ENCODE peak calls at places on chromosome 18, in five cellular contexts. A is Right ventricle myocardium superior; Q is pancreas; B is PC-3; T is activated T-cell treated with anti-CD3 and anti-CD28 coated beads, Interleukin-2, amount 50 U/mL, for 4 hours. H is an unnamed sample.

GRCh38 chr18:2657788-2658458 is 2.4 kb downstream of the SMCHD1 start:
- ATAC-seq in A (no peak), Q (peak), B (peak), T (no peak), H (no peak)

GRCh38 chr18:11994346-11994707 is 13.0 kb downstream of the IMPA2 start:
- ATAC-seq in A (peak), Q (peak), B (peak), T (no peak), H (peak)

GRCh38 chr18:21996261-21996892 is 173.0 kb upstream of the GATA6 start:
- ATAC-seq in A (no peak), Q (peak), B (no peak), T (no peak), H (peak)

GRCh38 chr18:59929621-59930295 is 30.0 kb downstream of the PMAIP1 start:
- ATAC-seq in A (no peak), Q (no peak), B (no peak), T (no peak), H (no peak)

GRCh38 chr18:33460681-33461080 is 20.2 kb upstream of the CCDC178 start:
- ATAC-seq in A (no peak), Q (no peak), B (no peak), T (no peak), H (no peak)

GRCh38 chr18:62625019-62625418 is 90.3 kb upstream of the PHLPP1 start:
- ATAC-seq in A (peak), Q (no peak), B (peak), T (no peak), H (no peak)

GRCh38 chr18:63186934-63187574 is 132.5 kb downstream of the BCL2 start:
- ATAC-seq in A (peak), Q (peak), B (no peak), T (no peak), H (peak)

GRCh38 chr18:6881034-6881800 is 151.7 kb downstream of the ARHGAP28 start:
- ATAC-seq in A (peak), Q (no peak), B (no peak), T (no peak), H (peak)

GRCh38 chr18:69943021-69943420 is 4.7 kb downstream of the CD226 start:
- ATAC-seq in A (no peak), Q (no peak), B (no peak), T (peak), H (no peak)

GRCh38 chr18:79011300-79011870 is 31.8 kb downstream of the SALL3 start:
- ATAC-seq in A (no peak), Q (no peak), B (peak), T (peak), H (no peak)

GRCh38 chr18:44342946-44343345 is 337.7 kb upstream of the SETBP1 start:
- ATAC-seq in A (no peak), Q (no peak), B (peak), T (no peak), H (no peak)

GRCh38 chr18:67932261-67932660 is 415.7 kb upstream of the DSEL start:
- ATAC-seq in A (no peak), Q (no peak), B (no peak), T (no peak), H (no peak)

GRCh38 chr18:1047406-1047805 is 142.7 kb downstream of the ADCYAP1 start:
- ATAC-seq in A (no peak), Q (no peak), B (no peak), T (no peak), H (no peak)

GRCh38 chr18:10188971-10189810 is 265.2 kb upstream of the APCDD1 start:
- ATAC-seq in A (peak), Q (peak), B (no peak), T (no peak), H (no peak)